ENCODE peak calls at places on chromosomes 5 and 9, in four cellular contexts. U, T, S and Z are unnamed samples.

GRCh38 chr9:12695474-12695873 is 2.3 kb downstream of the TYRP1 start:
- DNase-seq in S (no peak), U (no peak), T (no peak), Z (no peak)

GRCh38 chr9:135126480-135127187 is 39.2 kb downstream of the OLFM1 start:
- DNase-seq in U (no peak), T (no peak), S (no peak), Z (no peak)

GRCh38 chr9:123375725-123376132 is 19.7 kb downstream of the CRB2 start:
- DNase-seq in U (no peak), S (peak), T (peak), Z (no peak)

GRCh38 chr5:83516962-83517750 is 45.6 kb downstream of the VCAN start:
- DNase-seq in T (no peak), S (no peak), U (no peak), Z (no peak)

GRCh38 chr9:77417570-77417969 is 230.6 kb downstream of the GNA14 start:
- DNase-seq in S (peak), T (no peak), U (no peak), Z (no peak)

GRCh38 chr5:126007841-126008240 is 415.4 kb upstream of the GRAMD2B start:
- DNase-seq in S (no peak), U (no peak), T (no peak), Z (no peak)

GRCh38 chr9:23622396-23622795 is 203.6 kb downstream of the ELAVL2 start:
- DNase-seq in S (no peak), T (no peak), U (no peak), Z (no peak)

GRCh38 chr9:127177221-127177620 is 54.8 kb upstream of the ANGPTL2 start:
- DNase-seq in U (no peak), T (no peak), S (peak), Z (no peak)

GRCh38 chr5:179605026-179605833 is 18.2 kb downstream of the HNRNPH1 start:
- DNase-seq in T (no peak), U (no peak), S (no peak), Z (no peak)

GRCh38 chr9:35760651-35761050 is 6.6 kb upstream of the MSMP start:
- DNase-seq in T (no peak), S (no peak), U (no peak), Z (no peak)

GRCh38 chr5:159106193-159106568 is 6.5 kb upstream of the EBF1 start:
- DNase-seq in U (no peak), S (no peak), T (no peak), Z (no peak)

GRCh38 chr5:16943846-16944675 is 8.0 kb upstream of the MYO10 start:
- DNase-seq in S (no peak), T (no peak), U (no peak), Z (no peak)

GRCh38 chr9:86846679-86847078 is 100.6 kb downstream of the GAS1 start:
- DNase-seq in S (no peak), U (no peak), T (no peak), Z (no peak)

GRCh38 chr5:91464886-91465646 is 81.9 kb upstream of the ARRDC3 start:
- DNase-seq in T (no peak), S (no peak), U (no peak), Z (no peak)

GRCh38 chr5:13470256-13470655 is 474.2 kb downstream of the DNAH5 start:
- DNase-seq in T (no peak), S (no peak), U (no peak), Z (no peak)

GRCh38 chr9:104983491-104983890 is 55.5 kb upstream of the ABCA1 start:
- DNase-seq in U (no peak), T (no peak), S (no peak), Z (no peak)

GRCh38 chr9:121808781-121809180 is 157.3 kb downstream of the DAB2IP start:
- DNase-seq in S (no peak), U (no peak), T (no peak), Z (no peak)

GRCh38 chr5:111507276-111507675 is 5.1 kb downstream of the STARD4 start:
- DNase-seq in S (no peak), U (no peak), T (no peak), Z (no peak)

GRCh38 chr5:16579142-16579541 is 37.7 kb downstream of the RETREG1 start:
- DNase-seq in S (no peak), T (no peak), U (no peak), Z (no peak)

GRCh38 chr9:129111143-129111761 is at the start of gene PTPA:
- DNase-seq in U (no peak), S (peak), T (peak), Z (peak)

GRCh38 chr5:124979174-124979573 is 232.7 kb upstream of the ZNF608 start:
- DNase-seq in S (no peak), U (no peak), T (no peak), Z (no peak)

GRCh38 chr9:90925581-90926257 is 124.1 kb downstream of the SYK start:
- DNase-seq in T (no peak), U (no peak), S (no peak), Z (no peak)

GRCh38 chr5:36936309-36936708 is 59.7 kb downstream of the NIPBL start:
- DNase-seq in S (no peak), T (no peak), U (no peak), Z (no peak)

GRCh38 chr5:74212336-74212735 is 428.2 kb downstream of the ENC1 start:
- DNase-seq in S (peak), U (no peak), T (peak), Z (no peak)

GRCh38 chr9:118938581-118938980 is 430.7 kb downstream of the BRINP1 start:
- DNase-seq in U (no peak), S (no peak), T (no peak), Z (no peak)

GRCh38 chr5:139561655-139562451 is 714 bp downstream of the UBE2D2 start:
- DNase-seq in T (peak), U (no peak), S (peak), Z (peak)

GRCh38 chr9:129505270-129505881 is 115.5 kb downstream of the C9orf50 start:
- DNase-seq in S (no peak), U (no peak), T (no peak), Z (no peak)

GRCh38 chr9:38263534-38263933 is 129.0 kb upstream of the ALDH1B1 start:
- DNase-seq in U (no peak), S (no peak), T (no peak), Z (no peak)

GRCh38 chr9:8251566-8251965 is 452.0 kb upstream of the DMAC1 start:
- DNase-seq in S (no peak), U (no peak), T (no peak), Z (no peak)

GRCh38 chr9:76452839-76453238 is 6.1 kb upstream of the GCNT1 start:
- DNase-seq in S (no peak), U (no peak), T (no peak), Z (no peak)

GRCh38 chr5:30405821-30406220 is 787.7 kb upstream of the CDH6 start:
- DNase-seq in U (no peak), T (no peak), S (no peak), Z (no peak)

GRCh38 chr5:180601591-180602480 is 10.5 kb upstream of the SCGB3A1 start:
- DNase-seq in U (no peak), S (no peak), T (no peak), Z (peak)

DNA sequence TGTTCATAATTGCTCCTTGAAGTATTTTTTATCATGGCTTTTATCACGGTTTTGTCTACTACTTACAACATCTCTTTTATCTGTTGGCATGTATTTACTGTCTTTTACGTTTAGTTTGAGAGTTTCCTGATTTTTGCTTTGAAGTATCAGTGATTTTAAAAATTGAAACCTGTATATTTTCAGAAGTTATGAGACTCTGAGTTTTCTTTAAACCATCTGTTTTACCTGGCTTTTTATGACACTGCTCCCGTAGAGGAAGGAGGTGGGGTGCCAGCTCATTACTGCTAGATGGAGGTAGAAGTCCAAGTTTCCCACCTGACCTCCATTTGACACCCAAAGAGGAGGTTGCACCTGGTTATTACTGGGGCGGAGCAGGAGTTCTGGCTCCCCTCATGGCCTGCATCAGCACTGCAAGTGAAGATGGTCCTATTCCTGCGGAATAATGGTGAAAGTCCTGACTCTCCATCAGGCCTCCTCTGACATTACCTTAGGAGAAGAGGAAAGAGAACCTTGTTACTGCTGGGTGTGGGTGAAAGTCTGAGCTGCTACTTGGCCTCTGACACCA is 10.0 kb upstream of the ZNF131 start:
- DNase-seq in S (no peak), T (peak), U (no peak), Z (no peak)
- TF ChIP-seq SPI1 in S (no peak), T (no peak), U (no peak), Z (no peak)

GRCh38 chr9:1876891-1877496 is 138.2 kb upstream of the SMARCA2 start:
- DNase-seq in T (no peak), S (no peak), U (peak), Z (no peak)

GRCh38 chr9:1877951-1878350 is 137.2 kb upstream of the SMARCA2 start:
- DNase-seq in S (no peak), T (no peak), U (no peak), Z (no peak)

GRCh38 chr9:1878817-1879216 is 136.3 kb upstream of the SMARCA2 start:
- DNase-seq in S (no peak), U (peak), T (no peak), Z (no peak)

GRCh38 chr9:1875251-1875851 is 139.8 kb upstream of the SMARCA2 start:
- DNase-seq in T (no peak), U (peak), S (no peak), Z (no peak)

DNA sequence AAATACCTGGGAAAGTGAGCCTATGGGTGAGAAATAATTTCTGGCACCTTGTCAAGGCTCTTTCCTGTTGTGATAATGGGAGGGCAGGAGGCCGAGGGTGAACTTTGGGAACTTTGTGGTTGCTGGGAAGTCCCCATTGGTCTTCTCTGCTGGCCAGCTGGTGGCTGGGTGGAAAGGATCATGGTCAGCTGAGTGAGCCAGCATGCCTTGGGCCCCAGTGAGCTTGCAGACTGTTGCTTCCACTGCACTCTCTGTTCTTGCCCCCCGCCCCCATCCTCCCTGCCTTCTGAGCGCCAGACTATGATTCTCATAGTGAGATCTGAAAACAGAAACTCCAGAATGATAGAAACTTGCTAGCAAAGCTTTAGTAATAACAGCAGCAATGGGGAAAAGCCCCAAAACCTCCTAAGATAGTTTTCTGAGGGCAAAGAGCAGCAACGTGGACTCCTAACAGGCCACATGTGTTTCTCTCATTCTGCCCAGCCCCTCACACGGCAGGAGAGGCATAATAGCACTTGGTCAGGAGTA is 139.2 kb upstream of the SMARCA2 start:
- DNase-seq in U (peak), T (no peak), S (no peak), Z (peak)
- TF ChIP-seq SPI1 in U (no peak), T (no peak), S (no peak), Z (no peak)

GRCh38 chr5:171623551-171624097 is 162.0 kb upstream of the SMIM23 start:
- DNase-seq in S (no peak), U (no peak), T (no peak), Z (no peak)
- TF ChIP-seq SPI1 in S (no peak), U (no peak), T (no peak), Z (no peak)

GRCh38 chr5:470961-471749 is 28.2 kb downstream of the EXOC3 start:
- DNase-seq in U (no peak), T (no peak), S (no peak), Z (no peak)
- TF ChIP-seq SPI1 in U (no peak), T (no peak), S (no peak), Z (no peak)

GRCh38 chr5:161376034-161376433 is 170.5 kb downstream of the GABRB2 start:
- DNase-seq in T (no peak), S (no peak), U (no peak), Z (no peak)

GRCh38 chr5:161373345-161373707 is 173.2 kb downstream of the GABRB2 start:
- DNase-seq in S (no peak), U (no peak), T (no peak), Z (no peak)

GRCh38 chr5:161380550-161380949 is 166.0 kb downstream of the GABRB2 start:
- DNase-seq in U (peak), S (no peak), T (no peak), Z (no peak)

GRCh38 chr5:161382702-161383101 is 163.8 kb downstream of the GABRB2 start:
- DNase-seq in S (no peak), T (no peak), U (no peak), Z (no peak)

DNA sequence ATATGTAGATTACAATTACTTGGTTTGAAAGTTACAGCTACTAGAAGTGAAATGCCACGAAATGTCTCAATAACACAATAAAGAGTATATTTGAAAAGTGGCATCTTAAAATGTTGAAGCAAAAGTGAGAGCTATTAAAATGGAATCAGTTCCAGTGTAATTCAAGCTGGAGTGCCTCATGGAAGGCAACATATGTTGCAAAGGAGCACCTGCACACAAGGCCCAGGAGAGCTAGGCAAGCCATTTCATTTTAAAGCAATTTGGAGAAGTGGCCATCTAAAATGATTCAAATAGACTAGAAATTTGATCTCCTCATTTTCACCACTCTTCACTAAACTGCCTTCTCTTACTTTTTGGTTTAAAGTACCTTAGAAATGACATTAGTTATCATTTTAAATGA is 167.8 kb downstream of the GABRB2 start:
- DNase-seq in T (no peak), U (no peak), S (no peak), Z (no peak)
- TF ChIP-seq SPI1 in T (no peak), U (no peak), S (no peak), Z (no peak)

DNA sequence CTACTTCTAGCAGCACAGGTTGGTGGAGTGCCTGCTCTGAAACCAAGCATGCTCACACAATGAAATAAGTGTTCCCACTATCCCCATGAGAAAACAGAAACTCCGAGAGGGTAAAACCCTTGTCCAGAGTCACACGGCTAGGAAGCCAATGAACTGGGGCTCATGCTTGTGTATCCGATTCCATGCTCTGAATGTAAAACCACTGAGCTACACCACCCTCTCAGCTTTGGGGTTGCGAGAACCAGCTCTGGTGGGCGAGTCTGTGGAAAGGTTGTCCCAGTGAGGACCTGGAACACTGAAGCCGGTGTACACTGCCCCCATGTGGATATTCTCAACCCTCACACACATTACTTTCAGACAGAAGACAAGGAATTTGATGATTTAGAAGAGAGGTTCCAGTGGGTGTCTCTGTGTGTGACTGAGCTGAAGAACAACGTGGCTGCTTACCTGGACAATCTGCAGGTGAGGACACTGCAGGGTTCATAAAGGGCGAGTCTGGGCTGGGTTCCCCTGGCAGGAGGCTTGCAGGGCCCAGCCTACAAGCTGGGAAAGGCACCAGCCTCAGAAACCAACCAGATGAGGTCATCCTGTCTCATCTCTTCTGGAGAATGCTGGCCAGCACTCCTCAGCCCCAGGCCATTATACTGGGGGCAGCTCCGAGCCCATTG is 37.4 kb downstream of the ARHGEF37 start:
- DNase-seq in S (peak), U (peak), T (peak), Z (peak)
- TF ChIP-seq SPI1 in S (no peak), U (no peak), T (no peak), Z (no peak)

GRCh38 chr9:125989090-125989501 is 241.9 kb downstream of the PBX3 start:
- DNase-seq in T (no peak), S (no peak), U (no peak), Z (no peak)

GRCh38 chr9:125990186-125990792 is 243.1 kb downstream of the PBX3 start:
- DNase-seq in U (no peak), T (no peak), S (no peak), Z (no peak)

GRCh38 chr9:125991886-125992529 is 244.8 kb downstream of the PBX3 start:
- DNase-seq in S (no peak), U (no peak), T (no peak), Z (no peak)

GRCh38 chr9:125989524-125990180 is 242.5 kb downstream of the PBX3 start:
- DNase-seq in S (no peak), T (no peak), U (no peak), Z (no peak)

DNA sequence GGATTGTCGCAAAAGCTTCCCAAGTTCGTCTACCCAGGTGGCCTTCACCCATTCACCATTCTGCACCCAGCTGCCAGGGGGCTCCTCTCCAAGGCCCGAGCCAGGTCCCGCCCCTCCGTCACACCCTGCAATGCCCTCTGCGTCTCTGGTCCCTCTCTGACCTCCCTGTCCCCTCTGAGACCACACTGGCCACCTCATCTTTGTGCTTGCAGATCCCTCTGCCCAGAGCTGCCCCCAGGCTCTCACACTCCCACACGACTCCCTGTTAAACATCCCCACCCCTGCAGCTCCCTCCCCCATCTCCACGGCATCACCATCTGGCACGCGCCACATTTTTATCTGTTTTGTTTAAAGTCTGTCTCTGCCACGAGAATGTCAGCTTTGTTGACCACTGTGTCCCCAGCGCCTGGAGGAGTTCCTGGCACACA is 243.6 kb downstream of the PBX3 start:
- DNase-seq in T (no peak), S (no peak), U (no peak), Z (no peak)
- TF ChIP-seq SPI1 in T (no peak), S (no peak), U (no peak), Z (no peak)

DNA sequence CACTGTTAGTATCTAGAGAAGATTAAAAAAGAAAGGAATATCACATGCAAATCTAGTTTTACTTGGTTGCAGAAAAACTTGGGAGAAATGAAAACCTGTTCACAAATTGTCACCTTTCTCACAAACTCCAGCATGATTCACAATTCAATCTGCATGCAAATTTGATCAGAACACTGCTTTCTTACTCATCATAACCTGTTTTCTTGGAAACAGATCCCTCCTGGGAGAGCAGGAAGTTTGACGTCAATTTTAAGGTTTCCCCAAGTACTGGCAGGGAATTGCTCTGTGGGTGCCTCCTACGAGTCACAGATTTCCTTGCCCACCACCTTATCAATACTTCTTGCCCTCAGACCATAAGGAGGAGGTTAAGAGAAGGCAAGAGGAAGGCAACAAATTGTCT is 30.2 kb upstream of the HTR4 start:
- DNase-seq in T (no peak), S (no peak), U (no peak), Z (no peak)
- TF ChIP-seq SPI1 in T (no peak), S (no peak), U (no peak), Z (no peak)